ENCODE peak calls at places on chromosomes 3 and 15, in four cellular contexts. V, P, W and U are unnamed samples.

GRCh38 chr3:110731148-110731547 is 340.5 kb upstream of the NECTIN3 start:
- DNase-seq in V (no peak), P (no peak), W (no peak), U (no peak)

GRCh38 chr3:168322941-168323340 is 227.2 kb upstream of the GOLIM4 start:
- DNase-seq in V (no peak), P (no peak), W (no peak), U (no peak)

GRCh38 chr3:129611812-129612349 is 5.4 kb upstream of the PLXND1 start:
- DNase-seq in V (no peak), P (no peak), W (no peak), U (no peak)

GRCh38 chr3:184585545-184585944 is 24.0 kb downstream of the EPHB3 start:
- DNase-seq in V (no peak), P (no peak), W (no peak), U (no peak)

GRCh38 chr15:34588046-34588674 is 4.7 kb upstream of the GOLGA8B start:
- DNase-seq in V (peak), P (peak), W (no peak), U (no peak)

GRCh38 chr3:13307041-13307440 is 113.1 kb downstream of the NUP210 start:
- DNase-seq in V (no peak), P (no peak), W (no peak), U (no peak)

GRCh38 chr15:94840794-94841587 is 609.6 kb downstream of the MCTP2 start:
- DNase-seq in V (no peak), P (no peak), W (no peak), U (no peak)

GRCh38 chr15:28025413-28025812 is 73.7 kb downstream of the OCA2 start:
- DNase-seq in V (no peak), P (no peak), W (no peak), U (no peak)

GRCh38 chr15:68054658-68055223 is 626 bp downstream of the PIAS1 start:
- DNase-seq in V (peak), P (peak), W (no peak), U (peak)

GRCh38 chr3:156093966-156094365 is 26.4 kb upstream of the KCNAB1 start:
- DNase-seq in V (no peak), P (no peak), W (no peak), U (no peak)

GRCh38 chr3:197792019-197792647 is 1.1 kb downstream of the LRCH3 start:
- DNase-seq in V (no peak), P (no peak), W (no peak), U (no peak)

GRCh38 chr3:166455724-166456123 is 618.5 kb upstream of the BCHE start:
- DNase-seq in V (no peak), P (no peak), W (no peak), U (no peak)
- TF ChIP-seq CTCF in V (no peak), P (no peak), W (no peak), U (no peak)

GRCh38 chr15:82943176-82943575 is 9.3 kb downstream of the HOMER2 start:
- DNase-seq in V (no peak), P (no peak), W (no peak), U (no peak)
- TF ChIP-seq CTCF in V (no peak), P (no peak), W (no peak), U (no peak)

DNA sequence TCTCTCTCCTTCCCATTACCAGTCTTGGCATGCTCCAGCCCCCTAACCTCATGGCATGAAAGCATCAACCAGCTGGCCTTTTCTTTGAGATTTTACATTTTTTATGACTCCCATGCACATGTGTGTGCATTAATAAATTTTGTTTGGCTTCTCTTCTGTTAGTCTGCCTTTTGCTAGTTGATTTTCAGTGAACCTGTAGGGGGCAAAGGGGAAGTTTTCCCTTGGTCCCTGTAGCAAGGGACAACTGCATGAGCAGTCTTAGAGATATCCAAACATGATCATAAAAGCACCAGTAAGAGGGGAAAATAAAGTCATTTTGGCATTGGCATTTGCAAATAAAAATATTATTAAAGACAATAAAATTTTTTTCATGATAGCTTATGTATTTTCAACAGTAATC is 73.7 kb downstream of the OXSM start:
- DNase-seq in V (no peak), P (no peak), W (no peak), U (no peak)
- TF ChIP-seq CTCF in V (no peak), P (no peak), W (no peak), U (peak)

GRCh38 chr15:92077353-92078080 is 224.0 kb downstream of the SLCO3A1 start:
- DNase-seq in V (peak), P (peak), W (no peak), U (no peak)
- TF ChIP-seq CTCF in V (peak), P (peak), W (peak), U (peak)

GRCh38 chr3:86869536-86869935 is 121.4 kb downstream of the VGLL3 start:
- DNase-seq in V (no peak), P (no peak), W (no peak), U (no peak)
- TF ChIP-seq CTCF in V (no peak), P (no peak), W (no peak), U (no peak)